ENCODE peak calls at places on chromosomes 12 and 14, in seven cellular contexts. One of them, this sample, is unnamed.

GRCh38 chr12:9076733-9077575 is 38.8 kb downstream of the A2M start:
- DNase-seq in heart right ventricle: no peak
- DNase-seq in brain microvascular endothelial cell: no peak
- DNase-seq in tibial artery: no peak
- DNase-seq in WERI-Rb-1: no peak
- DNase-seq in testis: no peak
- DNase-seq in PC-3: no peak
- DNase-seq in this sample: no peak

GRCh38 chr12:11765421-11765816 is 115.9 kb downstream of the ETV6 start:
- DNase-seq in heart right ventricle: no peak
- DNase-seq in brain microvascular endothelial cell: no peak
- DNase-seq in tibial artery: no peak
- DNase-seq in WERI-Rb-1: no peak
- DNase-seq in testis: no peak
- DNase-seq in PC-3: no peak
- DNase-seq in this sample: no peak

GRCh38 chr12:8108808-8109398 is 14.5 kb upstream of the CLEC4A start:
- DNase-seq in heart right ventricle: peak; percentile 60
- DNase-seq in brain microvascular endothelial cell: peak; percentile 76
- DNase-seq in tibial artery: peak; percentile 80
- DNase-seq in WERI-Rb-1: peak; percentile 71
- DNase-seq in testis: peak; percentile 89
- DNase-seq in PC-3: peak; percentile 81
- DNase-seq in this sample: peak; percentile 48

GRCh38 chr14:68514611-68515194 is 278.2 kb downstream of the ZFP36L1 start:
- DNase-seq in heart right ventricle: no peak
- DNase-seq in brain microvascular endothelial cell: no peak
- DNase-seq in tibial artery: no peak
- DNase-seq in WERI-Rb-1: no peak
- DNase-seq in testis: no peak
- DNase-seq in PC-3: peak; percentile 57
- DNase-seq in this sample: no peak

GRCh38 chr14:61504841-61505340 is 183.5 kb downstream of the PRKCH start:
- DNase-seq in heart right ventricle: no peak
- DNase-seq in brain microvascular endothelial cell: no peak
- DNase-seq in tibial artery: no peak
- DNase-seq in WERI-Rb-1: no peak
- DNase-seq in testis: no peak
- DNase-seq in PC-3: no peak
- DNase-seq in this sample: no peak

GRCh38 chr14:50937325-50937724 is 7.0 kb downstream of the PYGL start:
- DNase-seq in heart right ventricle: no peak
- DNase-seq in brain microvascular endothelial cell: no peak
- DNase-seq in tibial artery: no peak
- DNase-seq in WERI-Rb-1: no peak
- DNase-seq in testis: no peak
- DNase-seq in PC-3: peak; percentile 73
- DNase-seq in this sample: no peak

GRCh38 chr12:1523046-1523445 is 71.3 kb downstream of the FBXL14 start:
- DNase-seq in heart right ventricle: no peak
- DNase-seq in brain microvascular endothelial cell: no peak
- DNase-seq in tibial artery: peak; percentile 21
- DNase-seq in WERI-Rb-1: no peak
- DNase-seq in testis: no peak
- DNase-seq in PC-3: no peak
- DNase-seq in this sample: no peak

GRCh38 chr12:43332977-43333649 is 218.9 kb downstream of the ADAMTS20 start:
- DNase-seq in heart right ventricle: no peak
- DNase-seq in brain microvascular endothelial cell: peak; percentile 77
- DNase-seq in tibial artery: no peak
- DNase-seq in WERI-Rb-1: no peak
- DNase-seq in testis: no peak
- DNase-seq in PC-3: peak; percentile 37
- DNase-seq in this sample: no peak

GRCh38 chr12:30440826-30441602 is 254.7 kb downstream of the IPO8 start:
- DNase-seq in heart right ventricle: no peak
- DNase-seq in brain microvascular endothelial cell: peak; percentile 51
- DNase-seq in tibial artery: no peak
- DNase-seq in WERI-Rb-1: peak; percentile 56
- DNase-seq in testis: peak; percentile 20
- DNase-seq in PC-3: peak; percentile 46
- DNase-seq in this sample: no peak

GRCh38 chr14:61527325-61528100 is 167.8 kb upstream of the HIF1A start:
- DNase-seq in heart right ventricle: no peak
- DNase-seq in brain microvascular endothelial cell: peak; percentile 87
- DNase-seq in tibial artery: no peak
- DNase-seq in WERI-Rb-1: no peak
- DNase-seq in testis: peak; percentile 43
- DNase-seq in PC-3: peak; percentile 85
- DNase-seq in this sample: peak; percentile 63

GRCh38 chr12:7369274-7369729 is 65.4 kb downstream of the ACSM4 start:
- DNase-seq in heart right ventricle: peak; percentile 62
- DNase-seq in brain microvascular endothelial cell: peak; percentile 62
- DNase-seq in tibial artery: no peak
- DNase-seq in WERI-Rb-1: no peak
- DNase-seq in testis: no peak
- DNase-seq in PC-3: peak; percentile 24
- DNase-seq in this sample: no peak

GRCh38 chr12:67698711-67699603 is 50.4 kb downstream of the DYRK2 start:
- DNase-seq in heart right ventricle: no peak
- DNase-seq in brain microvascular endothelial cell: no peak
- DNase-seq in tibial artery: no peak
- DNase-seq in WERI-Rb-1: no peak
- DNase-seq in testis: no peak
- DNase-seq in PC-3: peak; percentile 53
- DNase-seq in this sample: peak; percentile 35
- H3K4me3 ChIP-seq in heart right ventricle: peak overlapping the region; percentile 31
- H3K4me3 ChIP-seq in brain microvascular endothelial cell: peak overlapping the region; percentile 27
- H3K4me3 ChIP-seq in tibial artery: peak overlapping the region; percentile 41
- H3K4me3 ChIP-seq in WERI-Rb-1: no peak overlapping the region
- H3K4me3 ChIP-seq in testis: no peak overlapping the region
- H3K4me3 ChIP-seq in PC-3: peak overlapping the region; percentile 14
- H3K4me3 ChIP-seq in this sample: peak overlapping the region; percentile 17

GRCh38 chr14:36935976-36936678 is 236.3 kb downstream of the SLC25A21 start:
- DNase-seq in heart right ventricle: no peak
- DNase-seq in brain microvascular endothelial cell: no peak
- DNase-seq in tibial artery: no peak
- DNase-seq in WERI-Rb-1: no peak
- DNase-seq in testis: no peak
- DNase-seq in PC-3: peak; percentile 80
- DNase-seq in this sample: no peak

GRCh38 chr14:36941783-36942521 is 230.5 kb downstream of the SLC25A21 start:
- DNase-seq in heart right ventricle: peak; percentile 74
- DNase-seq in brain microvascular endothelial cell: peak; percentile 74
- DNase-seq in tibial artery: peak; percentile 68
- DNase-seq in WERI-Rb-1: peak; percentile 56
- DNase-seq in testis: peak; percentile 87
- DNase-seq in PC-3: peak; percentile 88
- DNase-seq in this sample: no peak

GRCh38 chr14:36940476-36940875 is 231.9 kb downstream of the SLC25A21 start:
- DNase-seq in heart right ventricle: no peak
- DNase-seq in brain microvascular endothelial cell: no peak
- DNase-seq in tibial artery: no peak
- DNase-seq in WERI-Rb-1: no peak
- DNase-seq in testis: no peak
- DNase-seq in PC-3: no peak
- DNase-seq in this sample: no peak

GRCh38 chr14:36939265-36939664 is 233.1 kb downstream of the SLC25A21 start:
- DNase-seq in heart right ventricle: no peak
- DNase-seq in brain microvascular endothelial cell: no peak
- DNase-seq in tibial artery: no peak
- DNase-seq in WERI-Rb-1: no peak
- DNase-seq in testis: no peak
- DNase-seq in PC-3: no peak
- DNase-seq in this sample: no peak

DNA sequence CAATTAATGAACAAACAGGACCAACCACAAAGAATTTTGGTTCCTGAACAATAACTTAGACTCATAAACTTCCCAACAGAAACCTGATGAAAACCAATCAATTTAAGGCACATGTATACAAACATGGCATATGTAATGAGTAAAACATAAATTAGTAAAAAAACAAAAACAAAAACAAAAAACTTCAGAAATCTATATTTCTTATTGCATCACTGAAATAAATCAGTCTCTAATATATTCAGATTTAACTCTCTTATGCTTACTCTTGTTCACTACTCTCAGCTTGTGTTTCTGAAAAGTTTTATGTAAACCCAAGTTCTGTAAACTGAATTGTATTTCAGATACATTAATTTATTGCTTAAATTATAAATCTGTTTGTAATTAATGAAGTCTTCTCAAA is 233.7 kb downstream of the SLC25A21 start:
- DNase-seq in heart right ventricle: no peak
- DNase-seq in brain microvascular endothelial cell: no peak
- DNase-seq in tibial artery: no peak
- DNase-seq in WERI-Rb-1: no peak
- DNase-seq in testis: no peak
- DNase-seq in PC-3: no peak
- DNase-seq in this sample: no peak
- TF ChIP-seq CTCF in heart right ventricle: no peak
- TF ChIP-seq CTCF in brain microvascular endothelial cell: no peak
- TF ChIP-seq CTCF in tibial artery: no peak
- TF ChIP-seq CTCF in WERI-Rb-1: no peak
- TF ChIP-seq CTCF in testis: no peak
- TF ChIP-seq CTCF in PC-3: no peak
- TF ChIP-seq CTCF in this sample: no peak

GRCh38 chr14:63478024-63478423 is 65.2 kb downstream of the PPP2R5E start:
- DNase-seq in heart right ventricle: no peak
- DNase-seq in brain microvascular endothelial cell: no peak
- DNase-seq in tibial artery: no peak
- DNase-seq in WERI-Rb-1: no peak
- DNase-seq in testis: no peak
- DNase-seq in PC-3: no peak
- DNase-seq in this sample: no peak

GRCh38 chr14:63478437-63478852 is 64.7 kb downstream of the PPP2R5E start:
- DNase-seq in heart right ventricle: no peak
- DNase-seq in brain microvascular endothelial cell: no peak
- DNase-seq in tibial artery: no peak
- DNase-seq in WERI-Rb-1: no peak
- DNase-seq in testis: no peak
- DNase-seq in PC-3: no peak
- DNase-seq in this sample: no peak

GRCh38 chr14:63473194-63473788 is 69.9 kb downstream of the PPP2R5E start:
- DNase-seq in heart right ventricle: no peak
- DNase-seq in brain microvascular endothelial cell: no peak
- DNase-seq in tibial artery: no peak
- DNase-seq in WERI-Rb-1: no peak
- DNase-seq in testis: no peak
- DNase-seq in PC-3: no peak
- DNase-seq in this sample: no peak

GRCh38 chr14:63474844-63475243 is 68.3 kb downstream of the PPP2R5E start:
- DNase-seq in heart right ventricle: no peak
- DNase-seq in brain microvascular endothelial cell: no peak
- DNase-seq in tibial artery: no peak
- DNase-seq in WERI-Rb-1: no peak
- DNase-seq in testis: no peak
- DNase-seq in PC-3: no peak
- DNase-seq in this sample: no peak

DNA sequence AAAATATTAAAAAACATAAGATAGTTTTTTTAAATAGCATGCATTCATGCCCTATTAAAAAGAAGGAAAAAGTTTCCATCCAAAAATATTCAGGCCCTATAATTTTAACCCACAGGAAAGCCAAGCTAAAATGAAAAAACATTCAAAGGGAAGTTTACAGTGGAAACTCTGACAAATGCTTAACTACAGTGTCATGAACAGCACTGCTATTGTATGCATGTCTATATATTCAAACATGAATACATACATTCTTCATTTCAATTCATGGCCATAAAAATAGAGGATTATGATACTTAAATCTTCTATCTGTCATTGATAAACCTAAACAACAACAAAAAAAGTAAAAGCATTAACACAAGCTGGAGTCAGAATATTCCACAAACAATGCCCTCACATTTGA is 67.4 kb downstream of the PPP2R5E start:
- DNase-seq in heart right ventricle: no peak
- DNase-seq in brain microvascular endothelial cell: no peak
- DNase-seq in tibial artery: no peak
- DNase-seq in WERI-Rb-1: no peak
- DNase-seq in testis: no peak
- DNase-seq in PC-3: no peak
- DNase-seq in this sample: no peak
- H3K4me3 ChIP-seq in heart right ventricle: no peak overlapping the region
- H3K4me3 ChIP-seq in brain microvascular endothelial cell: no peak overlapping the region
- H3K4me3 ChIP-seq in tibial artery: no peak overlapping the region
- H3K4me3 ChIP-seq in WERI-Rb-1: no peak overlapping the region
- H3K4me3 ChIP-seq in testis: no peak overlapping the region
- H3K4me3 ChIP-seq in PC-3: no peak overlapping the region
- H3K4me3 ChIP-seq in this sample: no peak overlapping the region

GRCh38 chr14:49478784-49479183 is 107.4 kb downstream of the RPS29 start:
- DNase-seq in heart right ventricle: no peak
- DNase-seq in brain microvascular endothelial cell: no peak
- DNase-seq in tibial artery: no peak
- DNase-seq in WERI-Rb-1: no peak
- DNase-seq in testis: no peak
- DNase-seq in PC-3: no peak
- DNase-seq in this sample: no peak

GRCh38 chr14:49480053-49480452 is 106.1 kb downstream of the RPS29 start:
- DNase-seq in heart right ventricle: no peak
- DNase-seq in brain microvascular endothelial cell: no peak
- DNase-seq in tibial artery: no peak
- DNase-seq in WERI-Rb-1: no peak
- DNase-seq in testis: no peak
- DNase-seq in PC-3: no peak
- DNase-seq in this sample: no peak

GRCh38 chr14:49479432-49479831 is 106.7 kb downstream of the RPS29 start:
- DNase-seq in heart right ventricle: no peak
- DNase-seq in brain microvascular endothelial cell: no peak
- DNase-seq in tibial artery: no peak
- DNase-seq in WERI-Rb-1: no peak
- DNase-seq in testis: no peak
- DNase-seq in PC-3: peak; percentile 80
- DNase-seq in this sample: no peak

GRCh38 chr14:49481099-49481498 is 105.1 kb downstream of the RPS29 start:
- DNase-seq in heart right ventricle: no peak
- DNase-seq in brain microvascular endothelial cell: no peak
- DNase-seq in tibial artery: no peak
- DNase-seq in WERI-Rb-1: no peak
- DNase-seq in testis: no peak
- DNase-seq in PC-3: no peak
- DNase-seq in this sample: no peak

GRCh38 chr14:49477576-49477975 is 108.6 kb downstream of the RPS29 start:
- DNase-seq in heart right ventricle: no peak
- DNase-seq in brain microvascular endothelial cell: no peak
- DNase-seq in tibial artery: no peak
- DNase-seq in WERI-Rb-1: no peak
- DNase-seq in testis: no peak
- DNase-seq in PC-3: no peak
- DNase-seq in this sample: no peak
- TF ChIP-seq CTCF in heart right ventricle: no peak
- TF ChIP-seq CTCF in brain microvascular endothelial cell: no peak
- TF ChIP-seq CTCF in tibial artery: no peak
- TF ChIP-seq CTCF in WERI-Rb-1: no peak
- TF ChIP-seq CTCF in testis: no peak
- TF ChIP-seq CTCF in PC-3: no peak
- TF ChIP-seq CTCF in this sample: no peak

GRCh38 chr12:82383930-82384513 is 25.7 kb downstream of the METTL25 start:
- DNase-seq in heart right ventricle: no peak
- DNase-seq in brain microvascular endothelial cell: peak; percentile 25
- DNase-seq in tibial artery: no peak
- DNase-seq in WERI-Rb-1: no peak
- DNase-seq in testis: no peak
- DNase-seq in PC-3: peak; percentile 58
- DNase-seq in this sample: no peak
- H3K4me3 ChIP-seq in heart right ventricle: no peak overlapping the region
- H3K4me3 ChIP-seq in brain microvascular endothelial cell: no peak overlapping the region
- H3K4me3 ChIP-seq in tibial artery: no peak overlapping the region
- H3K4me3 ChIP-seq in WERI-Rb-1: no peak overlapping the region
- H3K4me3 ChIP-seq in testis: no peak overlapping the region
- H3K4me3 ChIP-seq in PC-3: no peak overlapping the region
- H3K4me3 ChIP-seq in this sample: no peak overlapping the region

GRCh38 chr14:73458219-73458976 is at the start of gene NUMB:
- DNase-seq in heart right ventricle: peak; percentile 93
- DNase-seq in brain microvascular endothelial cell: peak; percentile 100
- DNase-seq in tibial artery: peak; percentile 99
- DNase-seq in WERI-Rb-1: peak; percentile 99
- DNase-seq in testis: peak; percentile 99
- DNase-seq in PC-3: peak; percentile 100
- DNase-seq in this sample: peak; percentile 100
- TF ChIP-seq CTCF in heart right ventricle: no peak
- TF ChIP-seq CTCF in brain microvascular endothelial cell: no peak
- TF ChIP-seq CTCF in tibial artery: peak; percentile 26
- TF ChIP-seq CTCF in WERI-Rb-1: peak; percentile 12
- TF ChIP-seq CTCF in testis: peak; percentile 62
- TF ChIP-seq CTCF in PC-3: no peak
- TF ChIP-seq CTCF in this sample: no peak

This sample was measured in AG09309.